ENCODE peak calls at places on chromosomes 12 and 14, in four cellular contexts. E is cardiac fibroblast, W is H9, B is ovary. O is an unnamed sample.

GRCh38 chr12:81942588-81942987 is 183.4 kb upstream of the PPFIA2 start:
- DNase-seq in E (no peak), B (no peak), W (no peak), O (no peak)

GRCh38 chr12:124518051-124518932 is 49.1 kb downstream of the NCOR2 start:
- DNase-seq in B (peak; percentile 100), W (no peak), E (peak; percentile 100), O (no peak)

GRCh38 chr14:104570869-104571635 is 8.5 kb upstream of the C14orf180 start:
- DNase-seq in B (no peak), E (no peak), W (no peak), O (no peak)

GRCh38 chr14:89370781-89371180 is 46.3 kb downstream of the FOXN3 start:
- DNase-seq in W (peak; percentile 15), E (no peak), B (no peak), O (no peak)

GRCh38 chr12:25785164-25785563 is 173.3 kb upstream of the RASSF8 start:
- DNase-seq in B (no peak), W (no peak), E (no peak), O (no peak)

GRCh38 chr12:80877706-80878384 is 59.9 kb downstream of the LIN7A start:
- DNase-seq in E (peak; percentile 44), W (no peak), B (no peak), O (no peak)

GRCh38 chr14:93023802-93024434 is 91.8 kb downstream of the ITPK1 start:
- DNase-seq in B (no peak), E (no peak), W (no peak), O (no peak)

GRCh38 chr12:101230547-101230946 is 20.5 kb upstream of the SLC5A8 start:
- DNase-seq in B (no peak), E (peak; percentile 8), W (no peak), O (no peak)

GRCh38 chr14:71636076-71636475 is 296.2 kb upstream of the RGS6 start:
- DNase-seq in E (no peak), B (no peak), W (no peak), O (no peak)

GRCh38 chr14:80152166-80152565 is 59.1 kb downstream of the DIO2 start:
- DNase-seq in E (no peak), B (no peak), W (no peak), O (no peak)

GRCh38 chr12:69929531-69929930 is 104.5 kb downstream of the MYRFL start:
- DNase-seq in B (no peak), W (no peak), E (peak; percentile 23), O (no peak)

GRCh38 chr14:58709949-58710348 is 72.2 kb downstream of the DACT1 start:
- DNase-seq in E (no peak), B (no peak), W (no peak), O (no peak)

GRCh38 chr14:73712540-73713141 is 1.5 kb downstream of the PNMA1 start:
- DNase-seq in B (peak; percentile 47), W (peak; percentile 39), E (no peak), O (no peak)

GRCh38 chr12:124629799-124630198 is 62.4 kb upstream of the NCOR2 start:
- DNase-seq in W (no peak), B (no peak), E (peak; percentile 42), O (no peak)

GRCh38 chr14:38125484-38125912 is 82.2 kb upstream of the SSTR1 start:
- DNase-seq in E (no peak), W (no peak), B (no peak), O (no peak)

GRCh38 chr14:20998674-20999366 is at the start of gene SLC39A2:
- DNase-seq in W (peak; percentile 75), B (no peak), E (peak; percentile 80), O (no peak)

GRCh38 chr12:59596232-59597143 is 659 bp downstream of the SLC16A7 start:
- DNase-seq in E (peak; percentile 85), B (peak; percentile 87), W (peak; percentile 89), O (peak; percentile 91)

GRCh38 chr14:89304972-89305703 is 111.9 kb downstream of the FOXN3 start:
- DNase-seq in E (peak; percentile 89), B (peak; percentile 57), W (no peak), O (no peak)

GRCh38 chr14:88063807-88064206 is 58.9 kb downstream of the GPR65 start:
- DNase-seq in W (no peak), E (no peak), B (no peak), O (no peak)

GRCh38 chr14:104384776-104385071 is 194.8 kb upstream of the C14orf180 start:
- DNase-seq in E (no peak), B (peak; percentile 24), W (no peak), O (peak; percentile 26)

GRCh38 chr12:32860182-32860581 is 36.4 kb downstream of the PKP2 start:
- DNase-seq in W (no peak), E (peak; percentile 37), B (no peak), O (no peak)

GRCh38 chr14:93733646-93734045 is 54.6 kb downstream of the PRIMA1 start:
- DNase-seq in B (peak; percentile 50), E (no peak), W (no peak), O (no peak)

GRCh38 chr14:59484611-59485174 is 376 bp downstream of the JKAMP start:
- DNase-seq in B (no peak), E (no peak), W (no peak), O (no peak)

GRCh38 chr14:75476274-75476995 is 45.8 kb upstream of the BATF start:
- DNase-seq in B (peak; percentile 66), E (peak; percentile 40), W (peak; percentile 54), O (no peak)

GRCh38 chr14:76918751-76919421 is 92.7 kb downstream of the LRRC74A start:
- DNase-seq in W (peak; percentile 78), E (peak; percentile 100), B (peak; percentile 98), O (peak; percentile 99)

GRCh38 chr14:52918486-52918885 is 32.4 kb downstream of the FERMT2 start:
- DNase-seq in W (no peak), B (no peak), E (peak; percentile 66), O (no peak)

GRCh38 chr14:104527857-104528459 is 51.6 kb upstream of the C14orf180 start:
- DNase-seq in B (no peak), W (no peak), E (no peak), O (no peak)

GRCh38 chr14:69317780-69318179 is 57.8 kb downstream of the GALNT16 start:
- DNase-seq in B (no peak), E (no peak), W (no peak), O (peak; percentile 30)

GRCh38 chr14:23079716-23080115 is 15.2 kb downstream of the ACIN1 start:
- DNase-seq in E (no peak), W (no peak), B (no peak), O (no peak)

DNA sequence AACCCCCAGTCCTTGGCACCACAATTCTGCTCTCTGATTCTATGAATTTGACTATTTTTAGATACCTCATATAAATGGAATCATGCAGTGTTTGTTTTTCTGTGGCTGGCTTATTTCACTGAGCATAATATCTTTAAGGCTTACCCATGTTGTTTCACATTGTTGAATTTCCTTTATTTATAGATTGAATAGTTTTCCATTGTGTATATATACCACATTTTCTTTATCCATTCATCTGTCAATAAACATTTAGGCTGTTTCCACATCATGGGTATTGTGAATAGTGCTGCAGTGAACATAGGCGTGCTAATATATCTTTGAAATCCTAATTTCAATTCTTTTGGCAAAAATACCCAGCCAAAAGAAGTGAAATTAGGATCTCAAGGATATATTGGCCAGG is 126.7 kb upstream of the SLC38A2 start:
- DNase-seq in E (no peak), W (no peak), B (no peak), O (no peak)
- TF ChIP-seq CTCF in E (no peak), W (no peak), B (no peak), O (no peak)

GRCh38 chr12:65537978-65538377 is 259.5 kb downstream of the MSRB3 start:
- DNase-seq in W (no peak), B (no peak), E (no peak), O (no peak)

GRCh38 chr12:65535951-65536350 is 257.5 kb downstream of the MSRB3 start:
- DNase-seq in B (no peak), W (no peak), E (no peak), O (no peak)

GRCh38 chr12:65534105-65534841 is 255.8 kb downstream of the MSRB3 start:
- DNase-seq in W (no peak), E (no peak), B (no peak), O (no peak)

GRCh38 chr12:65539062-65539461 is 260.6 kb downstream of the MSRB3 start:
- DNase-seq in W (no peak), E (no peak), B (no peak), O (no peak)

DNA sequence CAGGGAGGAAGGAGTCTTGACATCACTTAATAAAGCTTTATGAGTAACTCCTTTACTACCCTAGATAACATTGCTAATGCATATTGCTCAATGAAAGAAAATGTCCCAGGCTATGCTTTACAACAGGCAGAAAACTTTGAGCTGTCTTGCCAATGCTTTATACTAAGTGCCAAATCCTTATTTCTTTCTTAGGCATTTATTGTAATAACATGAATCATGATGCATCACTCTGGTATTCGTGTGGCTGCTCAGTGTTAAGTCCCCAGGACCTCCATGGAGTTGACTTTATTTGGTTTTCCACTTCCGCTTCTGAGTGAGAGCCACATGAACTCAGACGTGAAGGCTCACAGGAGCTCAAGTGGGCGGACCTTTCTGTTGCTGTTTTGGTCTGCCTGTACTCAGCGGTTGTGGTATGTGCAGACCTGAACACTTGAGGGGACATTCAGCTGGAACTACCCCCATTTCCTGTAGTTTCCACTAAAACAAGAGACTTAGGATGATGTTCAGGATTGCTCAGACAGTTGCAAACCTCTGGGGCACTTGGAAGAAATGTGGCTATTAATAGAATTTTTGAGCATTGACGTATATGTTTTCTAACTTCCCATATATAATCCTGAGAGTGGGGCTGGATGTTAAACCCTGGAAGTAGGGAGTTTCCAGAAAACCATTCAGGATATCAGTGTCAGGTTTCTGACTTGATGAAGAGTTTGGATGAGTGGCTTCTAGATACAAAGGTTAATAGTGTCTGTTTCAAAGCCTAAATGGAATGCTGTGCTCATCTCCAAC is 258.6 kb downstream of the MSRB3 start:
- DNase-seq in E (peak; percentile 99), B (no peak), W (no peak), O (no peak)
- TF ChIP-seq CTCF in E (no peak), B (no peak), W (no peak), O (no peak)

GRCh38 chr14:85508863-85509262 is 21.1 kb upstream of the FLRT2 start:
- DNase-seq in W (no peak), E (no peak), B (no peak), O (no peak)

GRCh38 chr14:85514487-85514886 is 15.5 kb upstream of the FLRT2 start:
- DNase-seq in B (no peak), E (no peak), W (no peak), O (no peak)

GRCh38 chr14:85517113-85517688 is 12.7 kb upstream of the FLRT2 start:
- DNase-seq in B (no peak), E (no peak), W (no peak), O (no peak)

GRCh38 chr14:85516239-85517112 is 13.5 kb upstream of the FLRT2 start:
- DNase-seq in E (peak; percentile 87), B (no peak), W (no peak), O (no peak)

DNA sequence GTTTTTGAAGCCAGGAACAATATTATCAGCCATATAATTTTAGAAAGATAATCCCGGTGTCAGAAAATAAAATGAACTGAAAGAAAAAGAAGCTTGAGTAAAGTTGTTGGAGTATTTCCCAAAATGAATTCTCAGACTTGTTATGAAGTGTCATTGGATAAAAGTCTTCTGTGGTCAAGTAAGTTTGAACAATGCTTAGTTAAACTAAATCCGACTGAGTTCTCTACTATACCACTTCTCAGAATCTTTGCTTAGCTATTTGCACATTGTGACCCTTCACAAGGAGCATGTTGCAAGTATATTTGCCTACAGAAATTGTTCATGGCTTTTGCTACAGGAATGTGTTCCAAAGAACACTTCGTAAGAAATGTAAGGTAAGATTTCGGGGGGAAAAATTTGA is 17.5 kb upstream of the FLRT2 start:
- DNase-seq in W (no peak), B (no peak), E (peak; percentile 16), O (no peak)
- TF ChIP-seq CTCF in W (no peak), B (no peak), E (no peak), O (no peak)

GRCh38 chr12:132194056-132194455 is 49.8 kb downstream of the NOC4L start:
- DNase-seq in B (no peak), E (no peak), W (peak; percentile 67), O (no peak)
- TF ChIP-seq CTCF in B (no peak), E (peak; percentile 43), W (peak; percentile 82), O (peak; percentile 57)

GRCh38 chr12:12890815-12891645 is at the start of gene GPRC5A:
- DNase-seq in E (peak; percentile 98), W (peak; percentile 78), B (peak; percentile 95), O (peak; percentile 95)
- TF ChIP-seq CTCF in E (peak; percentile 42), W (peak; percentile 31), B (peak; percentile 6), O (peak; percentile 67)